ENCODE peak calls at places on chromosomes 7 and 10, in ten cellular contexts. G is ELF-1; T is sigmoid colon; J is T-helper 9 cell; S is HS-27A; Z is A549; K is stimulated activated CD8-positive, alpha-beta memory T cell treated with anti-CD3 and anti-CD28 coated beads, Interleukin-4, amount 100 ng/mL, for 24 hours; X is cardiac fibroblast; N is BJ; R is SHP77. C is an unnamed sample.

GRCh38 chr7:134613623-134614347 is 32.9 kb upstream of the BPGM start:
- DNase-seq in J (no peak), T (no peak), R (no peak), S (peak), N (peak), X (peak), Z (peak), G (no peak), K (no peak), C (peak)

GRCh38 chr7:98864726-98865420 is 4.9 kb downstream of the TMEM130 start:
- DNase-seq in R (no peak), Z (no peak), N (no peak), X (peak), S (no peak), K (no peak), G (no peak), T (no peak), J (no peak), C (no peak)

GRCh38 chr7:94511763-94512162 is 2.2 kb downstream of the CASD1 start:
- DNase-seq in T (no peak), X (no peak), R (no peak), N (no peak), J (no peak), S (no peak), Z (no peak), G (no peak), K (no peak), C (no peak)

GRCh38 chr10:104925232-104925851 is 284.3 kb downstream of the SORCS3 start:
- DNase-seq in J (no peak), T (no peak), K (peak), X (peak), R (peak), Z (peak), S (no peak), N (no peak), G (peak), C (peak)

GRCh38 chr10:120746016-120746755 is 105.0 kb upstream of the WDR11 start:
- DNase-seq in G (peak), N (no peak), T (no peak), X (no peak), Z (no peak), R (no peak), S (no peak), K (no peak), J (no peak), C (no peak)

GRCh38 chr10:30984563-30985328 is 46.9 kb downstream of the ZNF438 start:
- DNase-seq in Z (no peak), J (no peak), G (no peak), K (no peak), T (no peak), N (no peak), X (peak), S (no peak), R (no peak), C (peak)

GRCh38 chr10:43679509-43679908 is 30.8 kb upstream of the ZNF32 start:
- DNase-seq in J (no peak), T (peak), Z (no peak), S (no peak), G (no peak), R (no peak), X (no peak), N (no peak), K (no peak), C (no peak)

GRCh38 chr7:129550673-129551360 is 48.5 kb downstream of the SMKR1 start:
- DNase-seq in X (no peak), T (no peak), Z (no peak), J (no peak), S (no peak), G (no peak), R (no peak), K (no peak), N (peak), C (peak)

GRCh38 chr10:51960494-51960895 is 261.1 kb upstream of the CSTF2T start:
- DNase-seq in K (no peak), T (no peak), S (peak), Z (peak), G (no peak), R (peak), N (peak), J (no peak), X (peak), C (peak)

GRCh38 chr10:87860156-87860795 is 3.1 kb downstream of the KLLN start:
- DNase-seq in T (no peak), G (no peak), R (peak), J (no peak), K (no peak), Z (peak), N (no peak), X (peak), S (no peak), C (peak)

GRCh38 chr10:75238182-75239180 is 2.7 kb upstream of the COMTD1 start:
- DNase-seq in G (peak), R (no peak), K (no peak), T (peak), S (no peak), X (no peak), N (no peak), J (no peak), Z (no peak), C (no peak)

GRCh38 chr7:68411742-68412141 is 1186.5 kb upstream of the AUTS2 start:
- DNase-seq in G (no peak), Z (no peak), N (no peak), T (no peak), K (no peak), S (no peak), X (no peak), J (no peak), R (no peak), C (no peak)

GRCh38 chr10:3159160-3159559 is 13.4 kb downstream of the PITRM1 start:
- DNase-seq in J (no peak), K (no peak), T (no peak), N (no peak), S (no peak), G (no peak), X (no peak), R (no peak), Z (no peak), C (no peak)

GRCh38 chr10:95196053-95196452 is 2.0 kb downstream of the ACSM6 start:
- DNase-seq in N (no peak), S (no peak), R (no peak), G (peak), J (no peak), X (no peak), Z (no peak), K (no peak), T (no peak), C (no peak)

GRCh38 chr7:152330827-152331226 is 105.0 kb downstream of the KMT2C start:
- DNase-seq in J (no peak), T (no peak), N (no peak), G (no peak), K (no peak), Z (no peak), X (no peak), S (no peak), R (no peak), C (no peak)

GRCh38 chr10:76192694-76193304 is 761.4 kb downstream of the LRMDA start:
- DNase-seq in Z (no peak), G (no peak), T (no peak), J (no peak), R (no peak), K (no peak), X (no peak), N (no peak), S (no peak), C (peak)

GRCh38 chr10:128735996-128736395 is 609.8 kb upstream of the MKI67 start:
- DNase-seq in G (no peak), T (no peak), K (no peak), J (no peak), S (no peak), R (no peak), X (no peak), Z (no peak), N (no peak), C (no peak)

GRCh38 chr10:127195041-127195506 is 1.3 kb downstream of the INSYN2A start:
- DNase-seq in N (no peak), X (no peak), S (no peak), J (no peak), K (no peak), Z (peak), G (peak), R (no peak), T (no peak), C (no peak)

GRCh38 chr10:94212876-94213595 is 149.7 kb downstream of the NOC3L start:
- DNase-seq in G (no peak), R (no peak), X (peak), T (peak), J (no peak), N (no peak), K (no peak), S (no peak), Z (no peak), C (peak)

C was measured in fibroblast of villous mesenchyme.